ENCODE peak calls at places on chromosomes 11 and 22, in ten cellular contexts. H is IMR-90; N is heart right ventricle; D is neural progenitor cell; Y is DMS53; I is iPS DF 6.9; K is EL; W is HL-60; X is stimulated activated CD8-positive, alpha-beta memory T cell treated with anti-CD3 and anti-CD28 coated beads, Interleukin-7, amount 100 ng/mL, for 4 hours; S is nephron progenitor cell. E is an unnamed sample.

GRCh38 chr11:121625784-121626506 is 173.2 kb upstream of the SORL1-AS1 start:
- DNase-seq in D (no peak), H (no peak), I (no peak), Y (no peak), S (no peak), X (no peak), K (no peak), N (peak; percentile 17), W (no peak), E (no peak)

GRCh38 chr22:38490915-38491314 is 15.2 kb downstream of the DDX17 start:
- DNase-seq in X (no peak), I (no peak), W (no peak), K (peak; percentile 60), N (peak; percentile 31), Y (peak; percentile 62), S (no peak), D (no peak), H (peak; percentile 79), E (no peak)

GRCh38 chr11:118238397-118238796 is 13.6 kb upstream of the JAML start:
- DNase-seq in H (no peak), Y (no peak), D (no peak), S (no peak), I (no peak), K (no peak), N (no peak), W (peak; percentile 69), X (no peak), E (peak; percentile 69)

GRCh38 chr11:88482871-88483301 is 145.3 kb upstream of the CTSC start:
- DNase-seq in K (peak; percentile 90), X (no peak), W (no peak), H (peak; percentile 65), Y (no peak), I (no peak), D (no peak), S (no peak), N (no peak), E (no peak)

GRCh38 chr22:29219881-29220670 is 14.4 kb downstream of the EMID1 start:
- DNase-seq in K (no peak), S (no peak), X (no peak), D (no peak), I (no peak), W (no peak), N (no peak), H (no peak), Y (no peak), E (no peak)

GRCh38 chr11:92767416-92767815 is 202.0 kb upstream of the MTNR1B start:
- DNase-seq in W (no peak), S (no peak), H (no peak), I (no peak), D (no peak), X (no peak), K (no peak), N (no peak), Y (no peak), E (no peak)

GRCh38 chr11:115385211-115385610 is 119.0 kb downstream of the CADM1 start:
- DNase-seq in X (no peak), S (no peak), Y (no peak), H (peak; percentile 47), W (no peak), I (no peak), N (no peak), K (no peak), D (no peak), E (no peak)

GRCh38 chr22:48602805-48603518 is 1224.7 kb downstream of the BRD1 start:
- DNase-seq in I (no peak), W (no peak), D (no peak), K (no peak), N (no peak), S (no peak), H (no peak), X (no peak), Y (no peak), E (no peak)

GRCh38 chr11:112554586-112554985 is 293.9 kb upstream of the PLET1 start:
- DNase-seq in X (no peak), N (no peak), K (no peak), S (no peak), H (no peak), W (no peak), Y (no peak), D (no peak), I (no peak), E (no peak)

GRCh38 chr11:888290-889212 is 22.1 kb downstream of the CHID1 start:
- DNase-seq in D (no peak), X (no peak), H (no peak), I (no peak), S (no peak), Y (no peak), K (no peak), N (no peak), W (no peak), E (no peak)

GRCh38 chr22:43855431-43855830 is 6.9 kb downstream of the SULT4A1 start:
- DNase-seq in Y (no peak), X (no peak), S (no peak), N (no peak), W (no peak), K (no peak), H (no peak), I (no peak), D (no peak), E (no peak)

GRCh38 chr22:42324991-42325710 is 54.7 kb upstream of the TCF20 start:
- DNase-seq in X (no peak), H (no peak), W (no peak), S (no peak), I (no peak), N (no peak), Y (peak; percentile 42), K (no peak), D (no peak), E (peak; percentile 50)

GRCh38 chr11:37963440-37963839 is 1365.4 kb upstream of the RAG2 start:
- DNase-seq in K (no peak), H (no peak), D (peak; percentile 27), I (peak; percentile 35), S (no peak), W (no peak), X (no peak), N (no peak), Y (peak; percentile 1), E (no peak)

GRCh38 chr11:122209619-122210377 is 93.8 kb upstream of the BLID start:
- DNase-seq in N (no peak), W (no peak), D (no peak), K (peak; percentile 89), S (no peak), I (no peak), Y (no peak), X (no peak), H (peak; percentile 88), E (peak; percentile 67)

GRCh38 chr11:68954970-68955958 is 25.5 kb downstream of the MRGPRD start:
- DNase-seq in Y (peak; percentile 82), N (peak; percentile 37), S (peak; percentile 24), H (peak; percentile 45), X (no peak), I (no peak), D (no peak), W (peak; percentile 54), K (peak; percentile 65), E (peak; percentile 89)

GRCh38 chr22:25035715-25036114 is 83.2 kb downstream of the KIAA1671 start:
- DNase-seq in H (no peak), W (no peak), X (no peak), N (no peak), K (no peak), I (no peak), D (no peak), Y (no peak), S (no peak), E (no peak)

GRCh38 chr22:39556970-39557811 is 13.4 kb upstream of the CACNA1I start:
- DNase-seq in K (no peak), X (peak; percentile 19), Y (peak; percentile 58), S (peak; percentile 68), H (peak; percentile 7), D (peak; percentile 75), I (no peak), W (no peak), N (no peak), E (no peak)

GRCh38 chr11:89489930-89490329 is 1.2 kb downstream of the NOX4 start:
- DNase-seq in K (peak; percentile 1), W (no peak), X (no peak), H (peak; percentile 76), N (no peak), S (no peak), Y (peak; percentile 58), D (no peak), I (no peak), E (no peak)

GRCh38 chr22:35307892-35308291 is 8.2 kb downstream of the TOM1 start:
- DNase-seq in I (no peak), Y (no peak), N (no peak), W (no peak), D (no peak), K (no peak), H (no peak), S (no peak), X (no peak), E (no peak)

GRCh38 chr22:19603767-19604166 is 79.6 kb upstream of the CLDN5 start:
- DNase-seq in K (no peak), S (no peak), X (no peak), I (no peak), N (no peak), W (no peak), H (no peak), Y (no peak), D (no peak), E (no peak)

GRCh38 chr22:20022231-20023069 is 1.5 kb downstream of the TANGO2 start:
- DNase-seq in Y (no peak), K (no peak), I (no peak), S (no peak), X (no peak), D (no peak), N (no peak), W (peak; percentile 47), H (no peak), E (no peak)

GRCh38 chr11:61919113-61919840 is 1.9 kb upstream of the RAB3IL1 start:
- DNase-seq in S (no peak), D (no peak), H (no peak), I (no peak), K (no peak), N (no peak), X (no peak), W (no peak), Y (no peak), E (no peak)

GRCh38 chr11:59271811-59272327 is 59.1 kb upstream of the MPEG1 start:
- DNase-seq in N (no peak), I (no peak), D (no peak), K (no peak), W (no peak), Y (no peak), X (no peak), S (no peak), H (no peak), E (no peak)

GRCh38 chr22:35615156-35615555 is 2.0 kb downstream of the MB start:
- DNase-seq in N (no peak), X (no peak), I (no peak), D (no peak), H (no peak), Y (no peak), S (no peak), W (no peak), K (no peak), E (no peak)

GRCh38 chr11:17388609-17389204 is at the start of gene KCNJ11:
- DNase-seq in W (no peak), N (no peak), D (peak; percentile 36), X (no peak), S (peak; percentile 35), Y (peak; percentile 75), H (no peak), I (no peak), K (no peak), E (no peak)

GRCh38 chr22:22201185-22201924 is 43.2 kb upstream of the VPREB1 start:
- DNase-seq in H (peak; percentile 24), W (peak; percentile 31), N (peak; percentile 50), K (peak; percentile 16), Y (peak; percentile 86), I (no peak), D (peak; percentile 49), S (no peak), X (no peak), E (peak; percentile 16)

GRCh38 chr11:100681064-100681502 is 6.0 kb upstream of the ARHGAP42 start:
- DNase-seq in W (peak; percentile 88), X (no peak), K (peak; percentile 23), I (no peak), H (peak; percentile 34), Y (peak; percentile 97), S (peak; percentile 45), N (peak; percentile 33), D (no peak), E (peak; percentile 88)

GRCh38 chr11:35043933-35044332 is 95.0 kb upstream of the CD44 start:
- DNase-seq in S (no peak), W (no peak), D (no peak), N (no peak), X (no peak), Y (peak; percentile 16), K (no peak), I (no peak), H (no peak), E (peak; percentile 66)

E was measured in NB4.